ENCODE peak calls at places on chromosomes 11 and 22, in four cellular contexts. One of them, this sample, is unnamed.

GRCh38 chr11:128210148-128210940 is 377.0 kb downstream of the ETS1 start:
- DNase-seq in IMR-90: peak; percentile 94
- DNase-seq in heart left ventricle: no peak
- DNase-seq in mammary epithelial cell: peak; percentile 100
- DNase-seq in this sample: no peak

GRCh38 chr11:100981196-100981824 is 148.3 kb downstream of the PGR start:
- DNase-seq in IMR-90: no peak
- DNase-seq in heart left ventricle: no peak
- DNase-seq in mammary epithelial cell: peak; percentile 22
- DNase-seq in this sample: no peak

GRCh38 chr11:118979434-118979833 is 7.9 kb downstream of the FOXR1 start:
- DNase-seq in IMR-90: no peak
- DNase-seq in heart left ventricle: no peak
- DNase-seq in mammary epithelial cell: no peak
- DNase-seq in this sample: no peak

GRCh38 chr11:67271548-67272284 is 5.4 kb downstream of the GRK2 start:
- DNase-seq in IMR-90: no peak
- DNase-seq in heart left ventricle: peak; percentile 22
- DNase-seq in mammary epithelial cell: no peak
- DNase-seq in this sample: no peak

GRCh38 chr11:63951779-63952536 is 13.2 kb downstream of the NAA40 start:
- DNase-seq in IMR-90: no peak
- DNase-seq in heart left ventricle: no peak
- DNase-seq in mammary epithelial cell: peak; percentile 51
- DNase-seq in this sample: no peak

GRCh38 chr11:81036168-81036870 is 1595.5 kb upstream of the TENM4 start:
- DNase-seq in IMR-90: no peak
- DNase-seq in heart left ventricle: no peak
- DNase-seq in mammary epithelial cell: no peak
- DNase-seq in this sample: no peak

GRCh38 chr11:6646040-6646439 is 9.6 kb downstream of the DCHS1 start:
- DNase-seq in IMR-90: peak; percentile 80
- DNase-seq in heart left ventricle: peak; percentile 84
- DNase-seq in mammary epithelial cell: no peak
- DNase-seq in this sample: no peak

GRCh38 chr11:127106142-127106541 is 105.6 kb upstream of the KIRREL3 start:
- DNase-seq in IMR-90: peak; percentile 12
- DNase-seq in heart left ventricle: no peak
- DNase-seq in mammary epithelial cell: no peak
- DNase-seq in this sample: no peak

GRCh38 chr11:8732276-8732675 is 49.7 kb downstream of the RPL27A start:
- DNase-seq in IMR-90: no peak
- DNase-seq in heart left ventricle: no peak
- DNase-seq in mammary epithelial cell: no peak
- DNase-seq in this sample: no peak

GRCh38 chr22:28053871-28054621 is 135.0 kb upstream of the PITPNB start:
- DNase-seq in IMR-90: peak; percentile 62
- DNase-seq in heart left ventricle: no peak
- DNase-seq in mammary epithelial cell: no peak
- DNase-seq in this sample: no peak

GRCh38 chr11:65316979-65317786 is 2.5 kb downstream of the CDC42EP2 start:
- DNase-seq in IMR-90: peak; percentile 84
- DNase-seq in heart left ventricle: peak; percentile 90
- DNase-seq in mammary epithelial cell: peak; percentile 79
- DNase-seq in this sample: no peak

GRCh38 chr11:72456651-72457050 is 22.3 kb upstream of the CLPB start:
- DNase-seq in IMR-90: no peak
- DNase-seq in heart left ventricle: no peak
- DNase-seq in mammary epithelial cell: no peak
- DNase-seq in this sample: no peak

GRCh38 chr11:13970986-13971385 is 8.5 kb downstream of the SPON1 start:
- DNase-seq in IMR-90: no peak
- DNase-seq in heart left ventricle: no peak
- DNase-seq in mammary epithelial cell: peak; percentile 23
- DNase-seq in this sample: no peak

GRCh38 chr11:44324787-44325525 is 15.0 kb upstream of the ALX4 start:
- DNase-seq in IMR-90: no peak
- DNase-seq in heart left ventricle: no peak
- DNase-seq in mammary epithelial cell: no peak
- DNase-seq in this sample: no peak

GRCh38 chr11:44760917-44761545 is 34.3 kb downstream of the TSPAN18 start:
- DNase-seq in IMR-90: peak; percentile 96
- DNase-seq in heart left ventricle: peak; percentile 66
- DNase-seq in mammary epithelial cell: peak; percentile 66
- DNase-seq in this sample: no peak

GRCh38 chr11:28673687-28674431 is 565.7 kb downstream of the METTL15 start:
- DNase-seq in IMR-90: peak; percentile 13
- DNase-seq in heart left ventricle: no peak
- DNase-seq in mammary epithelial cell: peak; percentile 46
- DNase-seq in this sample: no peak

GRCh38 chr11:65126624-65127274 is 4.6 kb downstream of the MRPL49 start:
- DNase-seq in IMR-90: no peak
- DNase-seq in heart left ventricle: no peak
- DNase-seq in mammary epithelial cell: no peak
- DNase-seq in this sample: no peak

GRCh38 chr22:37283393-37283937 is 1.2 kb downstream of the CYTH4 start:
- DNase-seq in IMR-90: no peak
- DNase-seq in heart left ventricle: no peak
- DNase-seq in mammary epithelial cell: no peak
- DNase-seq in this sample: peak; percentile 33

GRCh38 chr11:111795333-111795985 is 29.3 kb upstream of the PPP2R1B start:
- DNase-seq in IMR-90: peak; percentile 82
- DNase-seq in heart left ventricle: no peak
- DNase-seq in mammary epithelial cell: no peak
- DNase-seq in this sample: no peak

GRCh38 chr11:130581631-130582030 is 133.2 kb downstream of the ADAMTS15 start:
- DNase-seq in IMR-90: peak; percentile 19
- DNase-seq in heart left ventricle: no peak
- DNase-seq in mammary epithelial cell: peak; percentile 53
- DNase-seq in this sample: no peak

GRCh38 chr11:62431171-62431895 is 12.5 kb downstream of the SCGB1A1 start:
- DNase-seq in IMR-90: peak; percentile 92
- DNase-seq in heart left ventricle: no peak
- DNase-seq in mammary epithelial cell: no peak
- DNase-seq in this sample: no peak

GRCh38 chr11:64870176-64870892 is 8.1 kb downstream of the EHD1 start:
- DNase-seq in IMR-90: peak; percentile 78
- DNase-seq in heart left ventricle: no peak
- DNase-seq in mammary epithelial cell: peak; percentile 80
- DNase-seq in this sample: no peak

GRCh38 chr11:36035454-36035853 is 91.6 kb downstream of the LDLRAD3 start:
- DNase-seq in IMR-90: no peak
- DNase-seq in heart left ventricle: no peak
- DNase-seq in mammary epithelial cell: no peak
- DNase-seq in this sample: no peak

GRCh38 chr11:68509105-68509504 is 48.6 kb downstream of the PPP6R3 start:
- DNase-seq in IMR-90: peak; percentile 11
- DNase-seq in heart left ventricle: no peak
- DNase-seq in mammary epithelial cell: no peak
- DNase-seq in this sample: no peak

GRCh38 chr11:118437736-118438125 is 1.4 kb downstream of the KMT2A start:
- DNase-seq in IMR-90: peak; percentile 13
- DNase-seq in heart left ventricle: peak; percentile 25
- DNase-seq in mammary epithelial cell: peak; percentile 48
- DNase-seq in this sample: no peak

GRCh38 chr11:120431633-120432032 is 79.9 kb upstream of the GRIK4 start:
- DNase-seq in IMR-90: peak; percentile 72
- DNase-seq in heart left ventricle: no peak
- DNase-seq in mammary epithelial cell: no peak
- DNase-seq in this sample: peak; percentile 9

GRCh38 chr11:71446942-71447688 is 1.1 kb downstream of the DHCR7 start:
- DNase-seq in IMR-90: peak; percentile 66
- DNase-seq in heart left ventricle: no peak
- DNase-seq in mammary epithelial cell: peak; percentile 83
- DNase-seq in this sample: no peak

GRCh38 chr22:45429424-45429823 is 15.9 kb downstream of the RIBC2 start:
- DNase-seq in IMR-90: no peak
- DNase-seq in heart left ventricle: no peak
- DNase-seq in mammary epithelial cell: no peak
- DNase-seq in this sample: no peak

GRCh38 chr11:18699848-18700261 is 1.3 kb downstream of the TMEM86A start:
- DNase-seq in IMR-90: no peak
- DNase-seq in heart left ventricle: peak; percentile 46
- DNase-seq in mammary epithelial cell: no peak
- DNase-seq in this sample: no peak

GRCh38 chr22:43365715-43366440 is 22.7 kb upstream of the SCUBE1 start:
- DNase-seq in IMR-90: no peak
- DNase-seq in heart left ventricle: no peak
- DNase-seq in mammary epithelial cell: no peak
- DNase-seq in this sample: no peak

GRCh38 chr11:16781821-16782220 is 43.4 kb downstream of the C11orf58 start:
- DNase-seq in IMR-90: no peak
- DNase-seq in heart left ventricle: no peak
- DNase-seq in mammary epithelial cell: no peak
- DNase-seq in this sample: no peak

GRCh38 chr22:49656291-49656851 is 171.3 kb downstream of the BRD1 start:
- DNase-seq in IMR-90: no peak
- DNase-seq in heart left ventricle: no peak
- DNase-seq in mammary epithelial cell: no peak
- DNase-seq in this sample: no peak

GRCh38 chr22:49659281-49659923 is 168.3 kb downstream of the BRD1 start:
- DNase-seq in IMR-90: no peak
- DNase-seq in heart left ventricle: peak; percentile 18
- DNase-seq in mammary epithelial cell: no peak
- DNase-seq in this sample: no peak

GRCh38 chr22:49657974-49658550 is 169.6 kb downstream of the BRD1 start:
- DNase-seq in IMR-90: no peak
- DNase-seq in heart left ventricle: peak; percentile 25
- DNase-seq in mammary epithelial cell: no peak
- DNase-seq in this sample: no peak

GRCh38 chr22:49658902-49659280 is 168.8 kb downstream of the BRD1 start:
- DNase-seq in IMR-90: no peak
- DNase-seq in heart left ventricle: peak; percentile 15
- DNase-seq in mammary epithelial cell: no peak
- DNase-seq in this sample: no peak

DNA sequence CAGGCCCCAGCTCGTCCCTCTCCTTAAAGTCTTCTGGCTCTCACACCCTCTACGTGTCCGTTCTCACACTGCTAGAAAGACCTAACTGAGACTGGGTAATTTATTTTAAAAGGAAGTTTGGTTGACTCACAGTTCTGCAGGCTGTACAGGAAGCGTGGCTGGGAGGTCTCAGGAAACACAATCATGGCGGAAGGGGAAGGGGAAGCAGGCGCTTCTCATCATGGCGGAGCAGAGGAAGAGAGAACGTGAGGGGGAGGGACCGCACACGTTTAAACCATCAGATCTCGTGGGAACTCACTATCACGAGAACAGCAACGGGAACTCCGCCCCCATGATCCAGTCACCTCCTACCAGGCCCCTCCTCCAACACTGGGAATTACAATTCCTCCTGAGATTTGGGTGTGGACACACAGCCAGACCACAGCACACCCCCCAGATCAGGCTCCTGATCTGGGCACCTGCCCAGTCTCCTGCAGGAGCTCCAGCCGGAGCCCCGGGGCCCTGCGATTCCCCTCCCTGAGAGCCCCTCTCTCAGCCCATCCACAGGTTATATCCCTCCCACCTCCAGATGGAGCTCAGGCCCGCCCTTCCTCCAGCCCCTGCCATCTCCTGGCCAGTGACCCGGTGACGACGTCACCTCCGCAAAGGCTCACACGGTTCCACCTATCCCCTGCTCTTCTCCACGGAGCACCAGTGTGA is 170.2 kb downstream of the BRD1 start:
- DNase-seq in IMR-90: no peak
- DNase-seq in heart left ventricle: peak; percentile 85
- DNase-seq in mammary epithelial cell: no peak
- DNase-seq in this sample: no peak
- H3K27ac ChIP-seq in IMR-90: no peak overlapping the region
- H3K27ac ChIP-seq in heart left ventricle: peak overlapping the region; percentile 78
- H3K27ac ChIP-seq in mammary epithelial cell: no peak overlapping the region
- H3K27ac ChIP-seq in this sample: no peak overlapping the region

DNA sequence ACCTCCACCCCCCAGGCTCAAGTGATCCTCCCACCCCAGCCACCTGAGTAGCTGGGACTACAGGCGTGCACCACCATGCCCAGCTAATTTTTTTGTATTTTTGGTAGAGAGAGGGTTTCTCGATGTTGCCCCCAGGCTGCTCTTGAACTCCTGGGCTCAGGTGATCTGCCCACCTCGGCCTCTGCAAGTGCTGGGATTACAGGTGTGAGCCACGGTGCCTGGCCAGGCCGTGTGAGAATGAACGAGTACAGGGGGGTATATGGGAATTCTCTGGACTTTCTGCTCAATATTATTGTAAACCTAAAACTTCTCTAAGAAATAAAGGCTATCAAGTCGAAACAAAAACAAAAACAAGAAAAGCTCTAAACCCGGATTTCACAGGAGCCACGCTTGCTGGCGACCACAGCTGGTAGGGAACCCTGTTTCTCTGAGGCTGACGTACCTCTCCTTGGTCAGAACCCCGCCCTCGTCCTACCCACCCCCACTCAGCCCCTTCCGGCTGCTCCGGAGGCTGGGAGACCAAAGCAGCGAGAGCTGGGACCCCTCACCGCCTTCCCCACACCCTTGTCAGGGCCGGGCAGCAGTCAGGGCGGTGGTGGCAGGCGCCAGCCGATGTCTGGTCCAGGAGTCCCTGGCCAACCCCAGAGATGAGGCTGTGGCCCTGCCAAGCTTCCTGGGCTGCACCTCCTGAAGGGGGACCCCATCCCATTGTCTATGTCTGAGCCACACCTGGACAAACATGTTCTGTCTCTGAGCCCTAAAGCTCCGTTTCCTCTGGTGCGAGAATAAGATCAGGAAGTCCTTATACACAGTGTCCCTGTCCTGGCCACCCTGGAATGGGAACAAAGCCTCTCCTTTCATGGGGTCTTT is 52.1 kb downstream of the LINC01488 start:
- DNase-seq in IMR-90: no peak
- DNase-seq in heart left ventricle: no peak
- DNase-seq in mammary epithelial cell: no peak
- DNase-seq in this sample: no peak
- H3K27ac ChIP-seq in IMR-90: no peak overlapping the region
- H3K27ac ChIP-seq in heart left ventricle: no peak overlapping the region
- H3K27ac ChIP-seq in mammary epithelial cell: no peak overlapping the region
- H3K27ac ChIP-seq in this sample: no peak overlapping the region

GRCh38 chr11:94152678-94153065 is 24.0 kb downstream of the PANX1 start:
- DNase-seq in IMR-90: no peak
- DNase-seq in heart left ventricle: no peak
- DNase-seq in mammary epithelial cell: no peak
- DNase-seq in this sample: no peak

GRCh38 chr11:94150704-94151103 is 22.1 kb downstream of the PANX1 start:
- DNase-seq in IMR-90: no peak
- DNase-seq in heart left ventricle: no peak
- DNase-seq in mammary epithelial cell: no peak
- DNase-seq in this sample: no peak

GRCh38 chr11:94153320-94153719 is 24.7 kb downstream of the PANX1 start:
- DNase-seq in IMR-90: no peak
- DNase-seq in heart left ventricle: no peak
- DNase-seq in mammary epithelial cell: no peak
- DNase-seq in this sample: no peak

GRCh38 chr11:94151311-94151710 is 22.7 kb downstream of the PANX1 start:
- DNase-seq in IMR-90: no peak
- DNase-seq in heart left ventricle: no peak
- DNase-seq in mammary epithelial cell: no peak
- DNase-seq in this sample: no peak

GRCh38 chr11:94151903-94152677 is 23.4 kb downstream of the PANX1 start:
- DNase-seq in IMR-90: peak; percentile 91
- DNase-seq in heart left ventricle: peak; percentile 43
- DNase-seq in mammary epithelial cell: peak; percentile 87
- DNase-seq in this sample: no peak
- H3K27ac ChIP-seq in IMR-90: peak overlapping the region; percentile 54
- H3K27ac ChIP-seq in heart left ventricle: peak overlapping the region; percentile 75
- H3K27ac ChIP-seq in mammary epithelial cell: no peak overlapping the region
- H3K27ac ChIP-seq in this sample: no peak overlapping the region

GRCh38 chr11:1298695-1299492 is 10.5 kb downstream of the TOLLIP start:
- DNase-seq in IMR-90: peak; percentile 59
- DNase-seq in heart left ventricle: peak; percentile 65
- DNase-seq in mammary epithelial cell: peak; percentile 80
- DNase-seq in this sample: no peak
- H3K27ac ChIP-seq in IMR-90: no peak overlapping the region
- H3K27ac ChIP-seq in heart left ventricle: peak overlapping the region; percentile 40
- H3K27ac ChIP-seq in mammary epithelial cell: no peak overlapping the region
- H3K27ac ChIP-seq in this sample: no peak overlapping the region